ENCODE peak calls at places on chromosomes 7 and 10, in seven cellular contexts. D is amniotic stem cell; V is CD8-positive, alpha-beta memory T cell; T is neural progenitor cell; L is adrenal gland; Y is activated CD8-positive, alpha-beta T cell treated with anti-CD3 and anti-CD28 coated beads, Interleukin-2, amount 10 ng/mL, durations not matched to agents 7 days and 5 days; F is NCI-H1417 treated with DMSO at 0.1 percent for 48 hours. G is an unnamed sample.

GRCh38 chr10:131091682-131092081 is 219.8 kb downstream of the TCERG1L start:
- DNase-seq in D (no peak), L (no peak), F (no peak), T (no peak), Y (no peak), V (no peak), G (no peak)

GRCh38 chr7:94333810-94334209 is 60.9 kb upstream of the COL1A2 start:
- DNase-seq in V (no peak), D (no peak), F (no peak), T (no peak), Y (no peak), L (no peak), G (peak; percentile 25)

GRCh38 chr7:41046221-41046761 is 656.6 kb downstream of the INHBA start:
- DNase-seq in L (no peak), T (no peak), V (no peak), D (no peak), Y (no peak), F (no peak), G (no peak)

GRCh38 chr7:84218681-84219080 is 24.1 kb upstream of the SEMA3A start:
- DNase-seq in D (no peak), L (no peak), V (no peak), T (no peak), F (no peak), Y (no peak), G (no peak)

GRCh38 chr10:113965077-113965476 is 78.6 kb upstream of the ADRB1 start:
- DNase-seq in V (no peak), L (no peak), D (no peak), T (no peak), Y (no peak), F (no peak), G (no peak)

GRCh38 chr10:128210215-128211063 is 84.2 kb upstream of the MKI67 start:
- DNase-seq in V (peak; percentile 67), Y (peak; percentile 78), L (peak; percentile 60), F (no peak), D (no peak), T (peak; percentile 60), G (no peak)

GRCh38 chr7:73858807-73859206 is 2.2 kb upstream of the TMEM270 start:
- DNase-seq in F (no peak), V (no peak), L (no peak), D (no peak), Y (no peak), T (no peak), G (no peak)

GRCh38 chr7:116769541-116769940 is 92.8 kb upstream of the CAPZA2 start:
- DNase-seq in F (no peak), D (no peak), Y (no peak), L (no peak), T (no peak), V (no peak), G (no peak)

GRCh38 chr10:100775346-100775745 is 30.0 kb downstream of the PAX2 start:
- DNase-seq in Y (no peak), L (peak; percentile 20), T (no peak), V (no peak), F (no peak), D (no peak), G (no peak)

GRCh38 chr10:114638874-114639625 is 19.0 kb downstream of the ABLIM1 start:
- DNase-seq in L (no peak), Y (no peak), D (peak; percentile 75), T (peak; percentile 50), F (no peak), V (no peak), G (no peak)

GRCh38 chr10:29728541-29729049 is 93.8 kb upstream of the SVIL start:
- DNase-seq in D (no peak), L (no peak), Y (no peak), F (no peak), T (peak; percentile 86), V (no peak), G (no peak)

GRCh38 chr10:102726274-102726673 is 11.8 kb downstream of the SFXN2 start:
- DNase-seq in V (no peak), F (no peak), D (no peak), L (peak; percentile 43), Y (no peak), T (no peak), G (no peak)

GRCh38 chr7:44103941-44104879 is at the start of gene AEBP1:
- DNase-seq in F (no peak), L (no peak), V (peak; percentile 40), Y (peak; percentile 49), T (peak; percentile 71), D (no peak), G (no peak)

GRCh38 chr7:151844080-151844827 is 32.7 kb downstream of the PRKAG2 start:
- DNase-seq in Y (no peak), V (no peak), T (no peak), L (no peak), F (no peak), D (no peak), G (no peak)